ENCODE peak calls at places on chromosomes 2 and 18, in nine cellular contexts. One of them, this sample, is unnamed.
A peak's percentile ranks its signal among the peaks of the same experiment; 100 is the strongest.

GRCh38 chr2:74931940-74932339 is 26.5 kb upstream of the POLE4 start:
- DNase-seq in IMR-90: no peak
- DNase-seq in fibroblast of lung: no peak
- DNase-seq in ascending aorta: no peak
- DNase-seq in DND-41: no peak
- DNase-seq in pancreas: no peak
- DNase-seq in PC-9: no peak
- DNase-seq in A549: no peak
- DNase-seq in H9: no peak
- DNase-seq in this sample: no peak

GRCh38 chr2:233981574-233982420 is 64.6 kb downstream of the TRPM8 start:
- DNase-seq in IMR-90: no peak
- DNase-seq in fibroblast of lung: peak; percentile 34
- DNase-seq in ascending aorta: no peak
- DNase-seq in DND-41: no peak
- DNase-seq in pancreas: no peak
- DNase-seq in PC-9: no peak
- DNase-seq in A549: no peak
- DNase-seq in H9: no peak
- DNase-seq in this sample: no peak

GRCh38 chr2:37168217-37168981 is 11.6 kb upstream of the EIF2AK2 start:
- DNase-seq in IMR-90: peak; percentile 55
- DNase-seq in fibroblast of lung: peak; percentile 39
- DNase-seq in ascending aorta: no peak
- DNase-seq in DND-41: peak; percentile 48
- DNase-seq in pancreas: no peak
- DNase-seq in PC-9: peak; percentile 38
- DNase-seq in A549: peak; percentile 78
- DNase-seq in H9: peak; percentile 52
- DNase-seq in this sample: no peak

GRCh38 chr2:18623782-18624181 is 34.4 kb upstream of the NT5C1B start:
- DNase-seq in IMR-90: peak; percentile 72
- DNase-seq in fibroblast of lung: peak; percentile 71
- DNase-seq in ascending aorta: no peak
- DNase-seq in DND-41: no peak
- DNase-seq in pancreas: no peak
- DNase-seq in PC-9: no peak
- DNase-seq in A549: no peak
- DNase-seq in H9: no peak
- DNase-seq in this sample: no peak

GRCh38 chr2:195545811-195546210 is 111.2 kb upstream of the SLC39A10 start:
- DNase-seq in IMR-90: no peak
- DNase-seq in fibroblast of lung: no peak
- DNase-seq in ascending aorta: no peak
- DNase-seq in DND-41: peak; percentile 38
- DNase-seq in pancreas: no peak
- DNase-seq in PC-9: no peak
- DNase-seq in A549: no peak
- DNase-seq in H9: no peak
- DNase-seq in this sample: no peak

GRCh38 chr2:230906471-230907230 is 18.4 kb downstream of the GPR55 start:
- DNase-seq in IMR-90: no peak
- DNase-seq in fibroblast of lung: no peak
- DNase-seq in ascending aorta: peak; percentile 44
- DNase-seq in DND-41: no peak
- DNase-seq in pancreas: no peak
- DNase-seq in PC-9: no peak
- DNase-seq in A549: no peak
- DNase-seq in H9: peak; percentile 20
- DNase-seq in this sample: no peak

GRCh38 chr2:178891265-178891958 is 84.2 kb upstream of the TTN start:
- DNase-seq in IMR-90: peak; percentile 63
- DNase-seq in fibroblast of lung: peak; percentile 49
- DNase-seq in ascending aorta: peak; percentile 86
- DNase-seq in DND-41: peak; percentile 66
- DNase-seq in pancreas: peak; percentile 44
- DNase-seq in PC-9: peak; percentile 61
- DNase-seq in A549: peak; percentile 8
- DNase-seq in H9: peak; percentile 64
- DNase-seq in this sample: peak; percentile 49

GRCh38 chr18:48597110-48597509 is 58.3 kb downstream of the CTIF start:
- DNase-seq in IMR-90: no peak
- DNase-seq in fibroblast of lung: no peak
- DNase-seq in ascending aorta: no peak
- DNase-seq in DND-41: no peak
- DNase-seq in pancreas: no peak
- DNase-seq in PC-9: no peak
- DNase-seq in A549: no peak
- DNase-seq in H9: no peak
- DNase-seq in this sample: no peak

GRCh38 chr2:156659694-156660093 is 223.5 kb downstream of the GPD2 start:
- DNase-seq in IMR-90: no peak
- DNase-seq in fibroblast of lung: no peak
- DNase-seq in ascending aorta: no peak
- DNase-seq in DND-41: no peak
- DNase-seq in pancreas: no peak
- DNase-seq in PC-9: no peak
- DNase-seq in A549: no peak
- DNase-seq in H9: no peak
- DNase-seq in this sample: no peak

GRCh38 chr2:239584986-239585385 is 184.2 kb upstream of the HDAC4 start:
- DNase-seq in IMR-90: no peak
- DNase-seq in fibroblast of lung: no peak
- DNase-seq in ascending aorta: no peak
- DNase-seq in DND-41: no peak
- DNase-seq in pancreas: no peak
- DNase-seq in PC-9: no peak
- DNase-seq in A549: no peak
- DNase-seq in H9: no peak
- DNase-seq in this sample: no peak

GRCh38 chr2:138602166-138602460 is 100.5 kb downstream of the SPOPL start:
- DNase-seq in IMR-90: no peak
- DNase-seq in fibroblast of lung: peak; percentile 11
- DNase-seq in ascending aorta: no peak
- DNase-seq in DND-41: no peak
- DNase-seq in pancreas: no peak
- DNase-seq in PC-9: no peak
- DNase-seq in A549: no peak
- DNase-seq in H9: no peak
- DNase-seq in this sample: no peak

GRCh38 chr2:101508636-101509035 is 33.7 kb upstream of the RFX8 start:
- DNase-seq in IMR-90: no peak
- DNase-seq in fibroblast of lung: no peak
- DNase-seq in ascending aorta: no peak
- DNase-seq in DND-41: no peak
- DNase-seq in pancreas: no peak
- DNase-seq in PC-9: no peak
- DNase-seq in A549: no peak
- DNase-seq in H9: no peak
- DNase-seq in this sample: no peak

GRCh38 chr2:31268344-31268743 is 34.4 kb downstream of the EHD3 start:
- DNase-seq in IMR-90: no peak
- DNase-seq in fibroblast of lung: no peak
- DNase-seq in ascending aorta: no peak
- DNase-seq in DND-41: no peak
- DNase-seq in pancreas: no peak
- DNase-seq in PC-9: no peak
- DNase-seq in A549: no peak
- DNase-seq in H9: peak; percentile 48
- DNase-seq in this sample: no peak

GRCh38 chr2:237322564-237322963 is 91.4 kb downstream of the COL6A3 start:
- DNase-seq in IMR-90: no peak
- DNase-seq in fibroblast of lung: no peak
- DNase-seq in ascending aorta: no peak
- DNase-seq in DND-41: no peak
- DNase-seq in pancreas: no peak
- DNase-seq in PC-9: peak; percentile 39
- DNase-seq in A549: peak; percentile 12
- DNase-seq in H9: peak; percentile 59
- DNase-seq in this sample: no peak

GRCh38 chr2:20650412-20650879 is 452 bp downstream of the HS1BP3 start:
- DNase-seq in IMR-90: peak; percentile 38
- DNase-seq in fibroblast of lung: peak; percentile 38
- DNase-seq in ascending aorta: peak; percentile 69
- DNase-seq in DND-41: no peak
- DNase-seq in pancreas: no peak
- DNase-seq in PC-9: no peak
- DNase-seq in A549: peak; percentile 61
- DNase-seq in H9: peak; percentile 54
- DNase-seq in this sample: no peak

GRCh38 chr2:157055660-157056199 is 201.8 kb upstream of the GALNT5 start:
- DNase-seq in IMR-90: peak; percentile 53
- DNase-seq in fibroblast of lung: peak; percentile 42
- DNase-seq in ascending aorta: no peak
- DNase-seq in DND-41: no peak
- DNase-seq in pancreas: no peak
- DNase-seq in PC-9: no peak
- DNase-seq in A549: no peak
- DNase-seq in H9: no peak
- DNase-seq in this sample: no peak

GRCh38 chr2:240800241-240800640 is 19.8 kb downstream of the KIF1A start:
- DNase-seq in IMR-90: peak; percentile 3
- DNase-seq in fibroblast of lung: peak; percentile 82
- DNase-seq in ascending aorta: no peak
- DNase-seq in DND-41: no peak
- DNase-seq in pancreas: no peak
- DNase-seq in PC-9: no peak
- DNase-seq in A549: no peak
- DNase-seq in H9: no peak
- DNase-seq in this sample: no peak

GRCh38 chr2:219494952-219495530 is 3.6 kb upstream of the GMPPA start:
- DNase-seq in IMR-90: no peak
- DNase-seq in fibroblast of lung: no peak
- DNase-seq in ascending aorta: no peak
- DNase-seq in DND-41: no peak
- DNase-seq in pancreas: no peak
- DNase-seq in PC-9: no peak
- DNase-seq in A549: no peak
- DNase-seq in H9: no peak
- DNase-seq in this sample: no peak
- TF ChIP-seq CTCF in IMR-90: no peak
- TF ChIP-seq CTCF in fibroblast of lung: no peak
- TF ChIP-seq CTCF in ascending aorta: no peak
- TF ChIP-seq CTCF in DND-41: no peak
- TF ChIP-seq CTCF in pancreas: no peak
- TF ChIP-seq CTCF in PC-9: no peak
- TF ChIP-seq CTCF in A549: no peak
- TF ChIP-seq CTCF in H9: no peak
- TF ChIP-seq CTCF in this sample: no peak

GRCh38 chr2:113175736-113176695 is 2.2 kb downstream of the PSD4 start:
- DNase-seq in IMR-90: no peak
- DNase-seq in fibroblast of lung: no peak
- DNase-seq in ascending aorta: no peak
- DNase-seq in DND-41: peak; percentile 73
- DNase-seq in pancreas: no peak
- DNase-seq in PC-9: no peak
- DNase-seq in A549: no peak
- DNase-seq in H9: no peak
- DNase-seq in this sample: no peak

GRCh38 chr2:113175101-113175628 is 1.4 kb downstream of the PSD4 start:
- DNase-seq in IMR-90: no peak
- DNase-seq in fibroblast of lung: peak; percentile 8
- DNase-seq in ascending aorta: no peak
- DNase-seq in DND-41: peak; percentile 84
- DNase-seq in pancreas: no peak
- DNase-seq in PC-9: no peak
- DNase-seq in A549: no peak
- DNase-seq in H9: no peak
- DNase-seq in this sample: no peak

GRCh38 chr2:113173563-113174368 is at the start of gene PSD4:
- DNase-seq in IMR-90: no peak
- DNase-seq in fibroblast of lung: no peak
- DNase-seq in ascending aorta: peak; percentile 80
- DNase-seq in DND-41: peak; percentile 97
- DNase-seq in pancreas: no peak
- DNase-seq in PC-9: no peak
- DNase-seq in A549: no peak
- DNase-seq in H9: no peak
- DNase-seq in this sample: no peak

GRCh38 chr2:113172721-113173562 is 829 bp upstream of the PSD4 start:
- DNase-seq in IMR-90: no peak
- DNase-seq in fibroblast of lung: no peak
- DNase-seq in ascending aorta: no peak
- DNase-seq in DND-41: no peak
- DNase-seq in pancreas: no peak
- DNase-seq in PC-9: no peak
- DNase-seq in A549: no peak
- DNase-seq in H9: no peak
- DNase-seq in this sample: no peak

GRCh38 chr2:113174369-113174735 is 581 bp downstream of the PSD4 start:
- DNase-seq in IMR-90: no peak
- DNase-seq in fibroblast of lung: no peak
- DNase-seq in ascending aorta: no peak
- DNase-seq in DND-41: peak; percentile 57
- DNase-seq in pancreas: no peak
- DNase-seq in PC-9: no peak
- DNase-seq in A549: no peak
- DNase-seq in H9: no peak
- DNase-seq in this sample: no peak
- H3K4me1 ChIP-seq in IMR-90: no peaks in the 10 kb centered on the region
- H3K4me1 ChIP-seq in fibroblast of lung: no peaks in the 10 kb centered on the region
- H3K4me1 ChIP-seq in ascending aorta: no peaks in the 10 kb centered on the region
- H3K4me1 ChIP-seq in DND-41: peaks cover 61% of the 10 kb centered on the region
- H3K4me1 ChIP-seq in pancreas: no peaks in the 10 kb centered on the region
- H3K4me1 ChIP-seq in PC-9: no peaks in the 10 kb centered on the region
- H3K4me1 ChIP-seq in A549: no peaks in the 10 kb centered on the region
- H3K4me1 ChIP-seq in H9: no peaks in the 10 kb centered on the region
- H3K4me1 ChIP-seq in this sample: no peaks in the 10 kb centered on the region

DNA sequence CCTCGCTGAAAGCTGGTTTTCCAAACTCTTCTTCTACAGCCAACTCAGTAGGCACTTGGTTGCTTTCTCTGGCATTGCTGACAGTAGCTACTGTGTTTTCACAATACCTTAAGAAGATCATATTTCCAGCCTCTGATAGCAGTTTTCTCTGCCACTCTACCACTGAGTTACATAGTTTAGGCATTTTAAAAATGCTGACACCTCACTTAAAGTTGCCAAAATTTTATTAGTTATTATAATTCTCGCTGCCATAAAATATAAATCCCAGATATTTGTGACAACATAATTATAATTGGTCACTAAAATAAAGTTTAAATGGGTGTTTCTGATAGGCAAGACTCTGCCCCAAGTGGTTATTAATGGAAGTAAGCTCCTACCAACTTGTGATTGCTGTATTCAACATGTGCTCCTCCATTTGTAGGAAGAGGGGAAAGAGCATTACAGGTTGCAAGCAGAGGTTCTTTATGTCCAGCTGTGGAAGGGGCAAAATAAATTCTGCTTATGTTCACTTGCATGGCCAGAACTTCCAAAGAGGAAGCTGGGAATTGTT is 1202.8 kb downstream of the CNTNAP5 start:
- DNase-seq in IMR-90: no peak
- DNase-seq in fibroblast of lung: no peak
- DNase-seq in ascending aorta: no peak
- DNase-seq in DND-41: no peak
- DNase-seq in pancreas: no peak
- DNase-seq in PC-9: no peak
- DNase-seq in A549: no peak
- DNase-seq in H9: no peak
- DNase-seq in this sample: no peak
- TF ChIP-seq CTCF in IMR-90: no peak
- TF ChIP-seq CTCF in fibroblast of lung: no peak
- TF ChIP-seq CTCF in ascending aorta: no peak
- TF ChIP-seq CTCF in DND-41: peak; percentile 27
- TF ChIP-seq CTCF in pancreas: no peak
- TF ChIP-seq CTCF in PC-9: peak; percentile 49
- TF ChIP-seq CTCF in A549: no peak
- TF ChIP-seq CTCF in H9: peak; percentile 65
- TF ChIP-seq CTCF in this sample: no peak

GRCh38 chr2:60553992-60554648 is 666 bp upstream of the BCL11A start:
- DNase-seq in IMR-90: no peak
- DNase-seq in fibroblast of lung: peak; percentile 35
- DNase-seq in ascending aorta: no peak
- DNase-seq in DND-41: peak; percentile 56
- DNase-seq in pancreas: peak; percentile 63
- DNase-seq in PC-9: peak; percentile 5
- DNase-seq in A549: no peak
- DNase-seq in H9: peak; percentile 61
- DNase-seq in this sample: no peak
- H3K4me1 ChIP-seq in IMR-90: no peaks in the 10 kb centered on the region
- H3K4me1 ChIP-seq in fibroblast of lung: peaks cover 2% of the 10 kb centered on the region
- H3K4me1 ChIP-seq in ascending aorta: peaks cover 18% of the 10 kb centered on the region
- H3K4me1 ChIP-seq in DND-41: peaks cover 59% of the 10 kb centered on the region
- H3K4me1 ChIP-seq in pancreas: no peaks in the 10 kb centered on the region
- H3K4me1 ChIP-seq in PC-9: peaks cover 12% of the 10 kb centered on the region
- H3K4me1 ChIP-seq in A549: peaks cover 42% of the 10 kb centered on the region
- H3K4me1 ChIP-seq in H9: no peaks in the 10 kb centered on the region
- H3K4me1 ChIP-seq in this sample: peaks cover 64% of the 10 kb centered on the region